ENCODE peak calls at places on chromosomes 6 and 20, in eight cellular contexts. Y is HTR-8/SVneo; M is AG04450; D is epithelial cell of esophagus; F is iPS-NIHi11; U is stimulated activated CD4-positive, alpha-beta T cell treated with anti-CD3 and anti-CD28 coated beads, Interleukin-2, amount 100 ng/mL, for 4 hours; X is C1 segment of cervical spinal cord; T is lung. K is an unnamed sample.

GRCh38 chr6:111812080-111813038 is 60.9 kb downstream of the FYN start:
- DNase-seq in Y (peak; percentile 31), M (no peak), D (peak; percentile 66), F (peak; percentile 31), U (no peak), X (no peak), T (no peak), K (no peak)

GRCh38 chr6:14837435-14837834 is 408.4 kb upstream of the JARID2 start:
- DNase-seq in Y (no peak), M (no peak), D (no peak), F (no peak), U (no peak), X (no peak), T (no peak), K (no peak)

GRCh38 chr6:155244434-155244833 is 19.4 kb upstream of the CLDN20 start:
- DNase-seq in Y (no peak), M (no peak), D (no peak), F (no peak), U (no peak), X (no peak), T (no peak), K (no peak)

GRCh38 chr6:105886066-105886811 is 199.9 kb upstream of the PRDM1 start:
- DNase-seq in Y (no peak), M (no peak), D (no peak), F (no peak), U (no peak), X (no peak), T (no peak), K (no peak)

GRCh38 chr6:154721460-154721859 is 11.8 kb upstream of the SCAF8 start:
- DNase-seq in Y (peak; percentile 69), M (peak; percentile 46), D (peak; percentile 85), F (no peak), U (no peak), X (no peak), T (no peak), K (no peak)

GRCh38 chr20:33373735-33374605 is 27.3 kb downstream of the CDK5RAP1 start:
- DNase-seq in Y (no peak), M (peak; percentile 79), D (peak; percentile 48), F (no peak), U (no peak), X (no peak), T (no peak), K (no peak)

GRCh38 chr6:32188381-32189081 is 1.5 kb downstream of the PBX2 start:
- DNase-seq in Y (no peak), M (no peak), D (no peak), F (no peak), U (no peak), X (no peak), T (no peak), K (no peak)

GRCh38 chr20:24502661-24503060 is 33.2 kb downstream of the SYNDIG1 start:
- DNase-seq in Y (no peak), M (no peak), D (no peak), F (no peak), U (no peak), X (no peak), T (no peak), K (no peak)

GRCh38 chr6:146785001-146785585 is 186.3 kb downstream of the ADGB start:
- DNase-seq in Y (peak; percentile 14), M (peak; percentile 6), D (peak; percentile 55), F (peak; percentile 33), U (peak; percentile 9), X (no peak), T (no peak), K (no peak)

GRCh38 chr20:2751868-2752630 is 48.4 kb downstream of the CPXM1 start:
- DNase-seq in Y (no peak), M (no peak), D (no peak), F (peak; percentile 60), U (peak; percentile 35), X (no peak), T (no peak), K (no peak)

GRCh38 chr6:122286512-122286911 is 112.9 kb upstream of the HSF2 start:
- DNase-seq in Y (no peak), M (no peak), D (peak; percentile 5), F (no peak), U (no peak), X (no peak), T (no peak), K (no peak)

GRCh38 chr6:44207966-44208365 is 8.8 kb upstream of the MYMX start:
- DNase-seq in Y (no peak), M (no peak), D (no peak), F (no peak), U (no peak), X (no peak), T (no peak), K (no peak)

GRCh38 chr6:11069760-11070159 is 23.9 kb upstream of the SMIM13 start:
- DNase-seq in Y (no peak), M (no peak), D (peak; percentile 65), F (no peak), U (no peak), X (no peak), T (no peak), K (no peak)

GRCh38 chr6:5014072-5014561 is 10.3 kb upstream of the RPP40 start:
- DNase-seq in Y (no peak), M (no peak), D (no peak), F (no peak), U (no peak), X (no peak), T (no peak), K (no peak)

GRCh38 chr6:15582499-15582898 is 80.3 kb downstream of the DTNBP1 start:
- DNase-seq in Y (no peak), M (no peak), D (no peak), F (no peak), U (no peak), X (no peak), T (no peak), K (no peak)

GRCh38 chr6:94478178-94479140 is 1059.1 kb upstream of the EPHA7 start:
- DNase-seq in Y (no peak), M (no peak), D (no peak), F (no peak), U (no peak), X (peak; percentile 33), T (no peak), K (no peak)

GRCh38 chr6:111777357-111777756 is 95.9 kb downstream of the FYN start:
- DNase-seq in Y (no peak), M (no peak), D (no peak), F (no peak), U (no peak), X (no peak), T (no peak), K (no peak)